ENCODE peak calls at places on chromosome 22, in nine cellular contexts. G is HL-60, R is esophagus muscularis mucosa, C is GM23338, K is spleen, D is transverse colon, Y is GM12878, T is HCT116, N is GM12891. E is an unnamed sample.

GRCh38 chr22:32255726-32256125 is 579 bp upstream of the SLC5A4 start:
- DNase-seq in C (no peak), N (no peak), R (no peak), Y (no peak), K (no peak), D (no peak), G (no peak), T (no peak), E (no peak)

GRCh38 chr22:23245045-23245798 is 64.9 kb downstream of the BCR start:
- DNase-seq in T (no peak), R (no peak), D (no peak), G (no peak), Y (no peak), N (no peak), K (no peak), C (no peak), E (no peak)

GRCh38 chr22:31626427-31627150 is 35.4 kb downstream of the PISD start:
- DNase-seq in Y (no peak), K (no peak), N (no peak), R (no peak), T (no peak), C (no peak), D (no peak), G (no peak), E (no peak)

GRCh38 chr22:20604776-20605221 is 97.4 kb downstream of the MED15 start:
- DNase-seq in K (no peak), C (peak; percentile 10), R (no peak), N (no peak), D (no peak), Y (no peak), G (no peak), T (no peak), E (no peak)

GRCh38 chr22:41574847-41575381 is 14.1 kb downstream of the CSDC2 start:
- DNase-seq in N (no peak), T (no peak), C (no peak), G (no peak), K (no peak), R (no peak), D (peak; percentile 44), Y (no peak), E (no peak)

GRCh38 chr22:22394589-22394988 is 114.0 kb downstream of the ZNF280B start:
- DNase-seq in K (peak; percentile 85), R (peak; percentile 84), D (peak; percentile 51), G (no peak), N (no peak), Y (no peak), C (no peak), T (no peak), E (no peak)

GRCh38 chr22:41353862-41354575 is 27.7 kb upstream of the TEF start:
- DNase-seq in C (no peak), T (no peak), G (no peak), K (no peak), D (no peak), R (no peak), N (no peak), Y (no peak), E (no peak)

GRCh38 chr22:47333625-47334024 is 571.2 kb downstream of the TBC1D22A start:
- DNase-seq in C (no peak), T (peak; percentile 56), K (no peak), R (peak; percentile 62), N (no peak), Y (no peak), D (no peak), G (no peak), E (peak; percentile 61)

GRCh38 chr22:19138217-19139000 is 6.0 kb downstream of the ESS2 start:
- DNase-seq in N (no peak), T (no peak), D (no peak), G (no peak), R (no peak), K (peak; percentile 55), Y (no peak), C (no peak), E (no peak)

GRCh38 chr22:31639640-31640039 is 22.4 kb downstream of the PISD start:
- DNase-seq in K (no peak), R (no peak), D (peak; percentile 37), C (no peak), Y (no peak), T (no peak), N (no peak), G (no peak), E (no peak)

GRCh38 chr22:35589071-35589735 is 27.9 kb downstream of the MB start:
- DNase-seq in D (peak; percentile 22), Y (no peak), N (no peak), T (peak; percentile 57), G (peak; percentile 65), K (no peak), R (no peak), C (no peak), E (no peak)

GRCh38 chr22:31857247-31857646 is 87.1 kb upstream of the YWHAH start:
- DNase-seq in G (no peak), K (no peak), D (no peak), N (no peak), C (peak; percentile 95), T (no peak), Y (no peak), R (no peak), E (no peak)

GRCh38 chr22:49241174-49241851 is 586.4 kb downstream of the BRD1 start:
- DNase-seq in Y (no peak), G (no peak), C (no peak), N (no peak), T (no peak), R (peak; percentile 70), K (no peak), D (no peak), E (no peak)

GRCh38 chr22:46791201-46791731 is 28.8 kb downstream of the TBC1D22A start:
- DNase-seq in R (no peak), Y (no peak), C (no peak), N (no peak), G (no peak), K (peak; percentile 89), T (no peak), D (peak; percentile 53), E (peak; percentile 42)

GRCh38 chr22:20641198-20641892 is 132.6 kb upstream of the SERPIND1 start:
- DNase-seq in G (no peak), C (no peak), T (no peak), N (no peak), K (no peak), D (no peak), Y (no peak), R (no peak), E (no peak)

GRCh38 chr22:24948356-24949202 is 2.1 kb upstream of the LHFPL7 start:
- DNase-seq in T (no peak), R (no peak), K (no peak), N (no peak), D (no peak), G (no peak), Y (no peak), C (peak; percentile 58), E (no peak)

GRCh38 chr22:24947881-24948280 is 1.4 kb upstream of the LHFPL7 start:
- DNase-seq in K (no peak), Y (no peak), T (no peak), G (no peak), C (peak; percentile 56), D (no peak), R (no peak), N (no peak), E (no peak)

GRCh38 chr22:24952837-24953293 is 349 bp downstream of the KIAA1671 start:
- DNase-seq in G (no peak), N (peak; percentile 30), T (peak; percentile 31), R (no peak), C (peak; percentile 88), Y (no peak), K (peak; percentile 78), D (peak; percentile 71), E (peak; percentile 86)

GRCh38 chr22:24951942-24952836 is at the start of gene KIAA1671:
- DNase-seq in T (peak; percentile 53), D (peak; percentile 91), C (peak; percentile 96), N (peak; percentile 96), Y (no peak), G (peak; percentile 47), R (no peak), K (peak; percentile 93), E (peak; percentile 87)

DNA sequence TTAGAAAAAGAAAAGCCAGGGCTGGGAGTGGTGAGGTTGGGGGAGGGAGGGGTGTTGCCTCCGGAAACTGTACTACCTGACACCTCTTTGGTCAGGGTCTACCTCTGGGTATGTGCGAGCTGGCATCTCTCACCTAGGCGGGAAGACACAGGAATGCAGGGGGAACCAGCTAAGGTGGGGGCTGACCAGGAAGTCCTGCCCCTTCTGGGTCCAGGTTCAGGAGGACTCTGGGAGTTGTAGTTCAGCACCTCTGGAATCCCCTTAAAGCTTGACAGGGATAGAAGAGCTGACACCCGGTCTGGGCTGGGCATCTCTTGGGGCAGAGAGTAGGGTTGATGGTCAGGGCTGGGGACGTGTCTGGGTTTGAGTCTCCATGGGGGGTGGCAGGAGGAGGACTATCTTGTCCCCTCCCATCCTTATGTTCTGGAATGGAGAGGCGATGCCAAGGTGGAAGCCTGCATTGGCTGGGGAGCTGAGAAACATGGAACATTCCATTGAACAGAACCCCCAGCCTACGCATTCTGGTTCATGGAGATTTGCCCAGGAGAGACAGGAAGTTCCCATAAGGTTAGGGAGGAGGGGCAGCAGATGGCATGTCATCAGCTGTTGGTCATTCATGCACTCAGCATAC is 2.1 kb upstream of the KIAA1671 start:
- DNase-seq in K (no peak), G (no peak), N (no peak), Y (no peak), T (no peak), C (peak; percentile 96), D (no peak), R (no peak), E (no peak)
- TF ChIP-seq POLR2AphosphoS5 in K (no peak), G (no peak), N (no peak), Y (no peak), T (no peak), C (peak; percentile 50), D (no peak), R (no peak), E (no peak)

GRCh38 chr22:26656896-26657851 is at the start of gene MIAT:
- DNase-seq in R (no peak), C (peak; percentile 90), T (no peak), G (no peak), K (peak; percentile 91), Y (no peak), D (peak; percentile 64), N (peak; percentile 73), E (no peak)
- TF ChIP-seq POLR2AphosphoS5 in R (no peak), C (peak; percentile 38), T (no peak), G (no peak), K (peak; percentile 49), Y (no peak), D (no peak), N (no peak), E (no peak)

DNA sequence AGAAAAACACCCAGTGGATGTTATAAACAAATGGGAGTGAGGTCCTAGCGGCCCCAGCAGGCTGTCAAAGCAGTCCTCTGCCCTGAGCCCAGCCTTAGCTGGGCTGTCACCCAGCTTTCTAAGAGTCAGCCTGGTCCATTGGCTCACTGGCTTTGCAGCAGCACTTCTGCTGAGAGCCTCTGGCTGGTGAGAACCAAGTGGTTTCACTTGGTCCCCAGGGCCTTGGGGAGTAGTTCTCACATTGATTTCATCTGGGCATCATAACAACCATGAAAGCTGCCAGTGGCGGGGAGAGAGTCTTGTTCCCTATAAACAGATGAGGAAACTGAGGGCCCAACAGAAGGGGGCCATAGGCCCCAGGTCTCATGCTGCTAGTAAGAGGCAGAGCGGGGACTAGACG is 11.4 kb downstream of the SEC14L6 start:
- DNase-seq in R (no peak), C (no peak), G (no peak), Y (peak; percentile 20), T (no peak), N (no peak), D (no peak), K (no peak), E (no peak)
- TF ChIP-seq POLR2AphosphoS5 in R (no peak), C (no peak), G (no peak), Y (no peak), T (no peak), N (no peak), D (no peak), K (no peak), E (no peak)

GRCh38 chr22:37983860-37984791 is at the start of gene SOX10:
- DNase-seq in Y (no peak), D (no peak), R (no peak), T (no peak), C (peak; percentile 67), N (no peak), G (no peak), K (no peak), E (no peak)
- TF ChIP-seq POLR2AphosphoS5 in Y (no peak), D (peak; percentile 31), R (peak; percentile 70), T (no peak), C (peak; percentile 73), N (no peak), G (no peak), K (no peak), E (no peak)